ENCODE peak calls at places on chromosomes 1 and 21, in ten cellular contexts. E is GM20000; G is stimulated activated CD8-positive, alpha-beta memory T cell treated with anti-CD3 and anti-CD28 coated beads, Interleukin-4, amount 100 ng/mL, for 4 hours; Z is activated CD4-positive, alpha-beta T cell treated with anti-CD3 and anti-CD28 coated beads for 4 hours; J is effector CD4-positive, alpha-beta T cell; O is naive thymus-derived CD8-positive, alpha-beta T cell; T is M059J; K is HEK293T; D is DND-41; V is GM23248. W is an unnamed sample.

GRCh38 chr1:94327001-94327685 is 89.8 kb upstream of the ARHGAP29 start:
- DNase-seq in G (no peak), K (peak; percentile 45), Z (no peak), E (no peak), O (no peak), V (peak; percentile 76), J (no peak), T (peak; percentile 86), D (no peak), W (no peak)

GRCh38 chr1:34645109-34645688 is 109.6 kb upstream of the GJB5 start:
- DNase-seq in E (no peak), J (no peak), D (no peak), G (no peak), K (no peak), V (no peak), T (peak; percentile 34), Z (no peak), O (no peak), W (no peak)

GRCh38 chr1:64569376-64569775 is 99.4 kb downstream of the CACHD1 start:
- DNase-seq in O (no peak), Z (no peak), T (no peak), V (no peak), K (no peak), D (no peak), G (no peak), E (no peak), J (no peak), W (no peak)

GRCh38 chr1:235073331-235073967 is 55.2 kb downstream of the TOMM20 start:
- DNase-seq in J (no peak), G (no peak), E (no peak), K (no peak), Z (no peak), D (no peak), O (no peak), V (peak; percentile 57), T (peak; percentile 91), W (no peak)

GRCh38 chr1:89843279-89844121 is 22.7 kb downstream of the LRRC8D start:
- DNase-seq in T (peak; percentile 73), G (peak; percentile 62), D (peak; percentile 90), O (peak; percentile 70), K (no peak), J (peak; percentile 66), E (peak; percentile 92), V (peak; percentile 84), Z (peak; percentile 81), W (peak; percentile 91)

GRCh38 chr1:68173283-68174172 is 58.8 kb downstream of the WLS start:
- DNase-seq in O (no peak), K (no peak), G (no peak), D (no peak), T (no peak), J (no peak), V (peak; percentile 60), Z (no peak), E (no peak), W (no peak)

GRCh38 chr1:19456915-19457554 is 28.3 kb downstream of the CAPZB start:
- DNase-seq in D (no peak), O (no peak), G (no peak), V (no peak), E (no peak), T (no peak), K (no peak), Z (no peak), J (no peak), W (no peak)

GRCh38 chr1:191490303-191490702 is 668.0 kb upstream of the RGS18 start:
- DNase-seq in T (no peak), O (no peak), K (no peak), G (no peak), V (no peak), D (no peak), E (no peak), J (no peak), Z (no peak), W (no peak)

GRCh38 chr1:74953622-74954021 is 180.6 kb upstream of the LHX8 start:
- DNase-seq in K (no peak), V (no peak), Z (no peak), G (no peak), T (no peak), D (no peak), J (no peak), E (no peak), O (no peak), W (no peak)

GRCh38 chr1:172726740-172727139 is 67.8 kb downstream of the FASLG start:
- DNase-seq in V (no peak), K (no peak), E (no peak), T (no peak), G (no peak), O (no peak), Z (no peak), J (no peak), D (no peak), W (no peak)

GRCh38 chr21:36291509-36291908 is 28.5 kb upstream of the MORC3 start:
- DNase-seq in O (no peak), T (no peak), Z (no peak), V (no peak), E (no peak), G (no peak), K (no peak), D (no peak), J (no peak), W (no peak)

GRCh38 chr1:110916669-110917306 is 43.8 kb downstream of the CD53 start:
- DNase-seq in T (peak; percentile 79), O (no peak), D (peak; percentile 65), J (no peak), Z (peak; percentile 20), E (peak; percentile 25), G (no peak), K (no peak), V (peak; percentile 57), W (peak; percentile 33)

GRCh38 chr1:52814465-52814864 is 28.1 kb upstream of the ZYG11A start:
- DNase-seq in G (no peak), K (no peak), D (no peak), V (no peak), Z (no peak), J (no peak), O (no peak), E (no peak), T (peak; percentile 48), W (no peak)

GRCh38 chr1:110356379-110356778 is 17.2 kb downstream of the RBM15 start:
- DNase-seq in Z (no peak), K (no peak), V (no peak), O (no peak), J (no peak), E (no peak), T (peak; percentile 19), D (no peak), G (no peak), W (no peak)

GRCh38 chr1:215279682-215280081 is 197.1 kb downstream of the KCNK2 start:
- DNase-seq in Z (no peak), D (no peak), T (no peak), E (no peak), V (no peak), K (no peak), G (no peak), O (no peak), J (no peak), W (no peak)

GRCh38 chr1:150621497-150622113 is 7.8 kb downstream of the ENSA start:
- DNase-seq in K (peak; percentile 54), Z (peak; percentile 50), V (peak; percentile 82), G (peak; percentile 23), D (peak; percentile 55), J (peak; percentile 51), E (peak; percentile 46), T (peak; percentile 53), O (peak; percentile 45), W (peak; percentile 57)

GRCh38 chr1:197921235-197922069 is 4.3 kb downstream of the LHX9 start:
- DNase-seq in E (no peak), T (peak; percentile 22), K (no peak), D (no peak), V (no peak), G (no peak), J (no peak), O (no peak), Z (no peak), W (no peak)

GRCh38 chr1:244353572-244354091 is 98.1 kb downstream of the ADSS2 start:
- DNase-seq in Z (no peak), O (no peak), V (peak; percentile 100), D (no peak), K (peak; percentile 50), E (peak; percentile 51), J (no peak), G (peak; percentile 3), T (peak; percentile 94), W (no peak)

GRCh38 chr1:65235867-65236805 is 73.2 kb upstream of the DNAJC6 start:
- DNase-seq in V (peak; percentile 49), G (no peak), E (no peak), Z (no peak), K (peak; percentile 55), D (no peak), O (no peak), J (no peak), T (peak; percentile 64), W (no peak)